ENCODE peak calls at places on chromosomes 4 and X, in eight cellular contexts. One of them, this sample, is unnamed.

GRCh38 chr4:121827851-121828250 is 4.2 kb upstream of the CCNA2 start:
- DNase-seq in GM12864: no peak
- DNase-seq in colonic mucosa: no peak
- DNase-seq in fibroblast of the aortic adventitia: peak; percentile 60
- DNase-seq in transverse colon: no peak
- DNase-seq in spleen: no peak
- DNase-seq in ascending aorta: no peak
- DNase-seq in upper lobe of right lung: no peak
- DNase-seq in this sample: no peak

GRCh38 chr4:118904935-118905334 is 16.3 kb downstream of the SYNPO2 start:
- DNase-seq in upper lobe of right lung: no peak
- DNase-seq in ascending aorta: no peak
- DNase-seq in spleen: no peak
- DNase-seq in colonic mucosa: no peak
- DNase-seq in fibroblast of the aortic adventitia: peak; percentile 40
- DNase-seq in GM12864: no peak
- DNase-seq in transverse colon: no peak
- DNase-seq in this sample: no peak

GRCh38 chr4:150999091-150999490 is 16.0 kb downstream of the LRBA start:
- DNase-seq in spleen: no peak
- DNase-seq in ascending aorta: no peak
- DNase-seq in transverse colon: no peak
- DNase-seq in colonic mucosa: no peak
- DNase-seq in fibroblast of the aortic adventitia: no peak
- DNase-seq in GM12864: no peak
- DNase-seq in upper lobe of right lung: no peak
- DNase-seq in this sample: no peak

GRCh38 chr4:88949605-88950004 is 107.4 kb downstream of the FAM13A start:
- DNase-seq in colonic mucosa: peak; percentile 62
- DNase-seq in transverse colon: no peak
- DNase-seq in GM12864: no peak
- DNase-seq in spleen: no peak
- DNase-seq in fibroblast of the aortic adventitia: no peak
- DNase-seq in ascending aorta: no peak
- DNase-seq in upper lobe of right lung: no peak
- DNase-seq in this sample: no peak

GRCh38 chr4:124018383-124019317 is 622.1 kb downstream of the SPRY1 start:
- DNase-seq in upper lobe of right lung: no peak
- DNase-seq in GM12864: peak; percentile 51
- DNase-seq in spleen: peak; percentile 70
- DNase-seq in ascending aorta: no peak
- DNase-seq in transverse colon: peak; percentile 19
- DNase-seq in fibroblast of the aortic adventitia: peak; percentile 81
- DNase-seq in colonic mucosa: no peak
- DNase-seq in this sample: no peak

GRCh38 chr4:103948244-103949018 is 228.6 kb upstream of the TACR3 start:
- DNase-seq in fibroblast of the aortic adventitia: no peak
- DNase-seq in transverse colon: no peak
- DNase-seq in ascending aorta: no peak
- DNase-seq in colonic mucosa: no peak
- DNase-seq in upper lobe of right lung: no peak
- DNase-seq in spleen: no peak
- DNase-seq in GM12864: no peak
- DNase-seq in this sample: no peak

GRCh38 chr4:170804930-170805329 is 715.2 kb upstream of the AADAT start:
- DNase-seq in upper lobe of right lung: no peak
- DNase-seq in transverse colon: no peak
- DNase-seq in spleen: peak; percentile 41
- DNase-seq in ascending aorta: no peak
- DNase-seq in fibroblast of the aortic adventitia: no peak
- DNase-seq in colonic mucosa: no peak
- DNase-seq in GM12864: no peak
- DNase-seq in this sample: no peak

GRCh38 chrX:154013614-154014360 is 5.9 kb downstream of the IRAK1 start:
- DNase-seq in fibroblast of the aortic adventitia: peak; percentile 43
- DNase-seq in transverse colon: no peak
- DNase-seq in upper lobe of right lung: peak; percentile 76
- DNase-seq in GM12864: no peak
- DNase-seq in spleen: peak; percentile 87
- DNase-seq in colonic mucosa: no peak
- DNase-seq in ascending aorta: no peak
- DNase-seq in this sample: no peak

GRCh38 chr4:127069675-127070074 is 563.1 kb upstream of the INTU start:
- DNase-seq in colonic mucosa: no peak
- DNase-seq in ascending aorta: no peak
- DNase-seq in upper lobe of right lung: no peak
- DNase-seq in fibroblast of the aortic adventitia: no peak
- DNase-seq in GM12864: no peak
- DNase-seq in transverse colon: no peak
- DNase-seq in spleen: no peak
- DNase-seq in this sample: no peak

GRCh38 chr4:14877246-14878220 is 124.7 kb upstream of the CPEB2 start:
- DNase-seq in ascending aorta: no peak
- DNase-seq in transverse colon: no peak
- DNase-seq in spleen: no peak
- DNase-seq in GM12864: no peak
- DNase-seq in upper lobe of right lung: no peak
- DNase-seq in colonic mucosa: no peak
- DNase-seq in fibroblast of the aortic adventitia: peak; percentile 59
- DNase-seq in this sample: no peak

GRCh38 chr4:5863461-5864113 is 29.3 kb downstream of the CRMP1 start:
- DNase-seq in spleen: no peak
- DNase-seq in transverse colon: no peak
- DNase-seq in fibroblast of the aortic adventitia: peak; percentile 77
- DNase-seq in upper lobe of right lung: no peak
- DNase-seq in ascending aorta: no peak
- DNase-seq in GM12864: no peak
- DNase-seq in colonic mucosa: no peak
- DNase-seq in this sample: peak; percentile 92

GRCh38 chr4:3388461-3389185 is 53.1 kb upstream of the HGFAC start:
- DNase-seq in colonic mucosa: no peak
- DNase-seq in spleen: peak; percentile 76
- DNase-seq in fibroblast of the aortic adventitia: peak; percentile 87
- DNase-seq in upper lobe of right lung: peak; percentile 67
- DNase-seq in transverse colon: no peak
- DNase-seq in GM12864: peak; percentile 53
- DNase-seq in ascending aorta: no peak
- DNase-seq in this sample: peak; percentile 80

GRCh38 chr4:93870876-93871458 is 42.4 kb downstream of the ATOH1 start:
- DNase-seq in fibroblast of the aortic adventitia: no peak
- DNase-seq in GM12864: no peak
- DNase-seq in ascending aorta: no peak
- DNase-seq in transverse colon: peak; percentile 83
- DNase-seq in colonic mucosa: peak; percentile 86
- DNase-seq in spleen: no peak
- DNase-seq in upper lobe of right lung: no peak
- DNase-seq in this sample: no peak

GRCh38 chrX:41721590-41721989 is 2.4 kb upstream of the GPR82 start:
- DNase-seq in spleen: no peak
- DNase-seq in ascending aorta: no peak
- DNase-seq in GM12864: no peak
- DNase-seq in transverse colon: no peak
- DNase-seq in upper lobe of right lung: no peak
- DNase-seq in fibroblast of the aortic adventitia: no peak
- DNase-seq in colonic mucosa: no peak
- DNase-seq in this sample: no peak

GRCh38 chrX:41722220-41722619 is 1.8 kb upstream of the GPR82 start:
- DNase-seq in spleen: no peak
- DNase-seq in fibroblast of the aortic adventitia: no peak
- DNase-seq in ascending aorta: no peak
- DNase-seq in GM12864: no peak
- DNase-seq in transverse colon: no peak
- DNase-seq in colonic mucosa: no peak
- DNase-seq in upper lobe of right lung: no peak
- DNase-seq in this sample: no peak

GRCh38 chrX:41722816-41723215 is 1.2 kb upstream of the GPR82 start:
- DNase-seq in spleen: no peak
- DNase-seq in transverse colon: no peak
- DNase-seq in fibroblast of the aortic adventitia: peak; percentile 32
- DNase-seq in ascending aorta: no peak
- DNase-seq in colonic mucosa: no peak
- DNase-seq in upper lobe of right lung: no peak
- DNase-seq in GM12864: no peak
- DNase-seq in this sample: no peak

GRCh38 chrX:41723821-41724220 is at the start of gene GPR82:
- DNase-seq in upper lobe of right lung: no peak
- DNase-seq in transverse colon: no peak
- DNase-seq in spleen: no peak
- DNase-seq in GM12864: no peak
- DNase-seq in ascending aorta: no peak
- DNase-seq in fibroblast of the aortic adventitia: no peak
- DNase-seq in colonic mucosa: no peak
- DNase-seq in this sample: no peak

DNA sequence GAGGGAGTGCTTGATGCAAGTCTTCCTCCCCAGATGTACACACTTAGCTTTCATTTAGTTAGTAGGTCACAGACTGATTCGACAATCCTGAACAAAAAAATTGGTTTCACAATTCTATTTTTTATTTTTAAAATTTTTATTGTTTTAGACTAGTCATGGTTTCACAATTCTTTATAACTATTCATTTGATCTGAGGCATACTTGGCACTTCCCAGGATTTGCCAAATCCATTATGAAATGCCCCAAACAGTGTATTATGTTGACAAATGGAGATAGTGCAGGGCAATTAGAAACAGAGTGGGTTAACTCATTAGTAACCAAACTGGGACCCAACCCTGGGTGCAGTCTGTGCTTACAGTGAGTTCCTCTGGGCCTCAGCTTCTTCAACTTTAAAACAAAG is 676 bp upstream of the GPR82 start:
- DNase-seq in fibroblast of the aortic adventitia: peak; percentile 57
- DNase-seq in upper lobe of right lung: no peak
- DNase-seq in GM12864: no peak
- DNase-seq in transverse colon: no peak
- DNase-seq in colonic mucosa: no peak
- DNase-seq in ascending aorta: no peak
- DNase-seq in spleen: no peak
- DNase-seq in this sample: no peak
- H3K4me3 ChIP-seq in fibroblast of the aortic adventitia: no peak overlapping the region
- H3K4me3 ChIP-seq in upper lobe of right lung: no peak overlapping the region
- H3K4me3 ChIP-seq in GM12864: no peak overlapping the region
- H3K4me3 ChIP-seq in transverse colon: no peak overlapping the region
- H3K4me3 ChIP-seq in colonic mucosa: no peak overlapping the region
- H3K4me3 ChIP-seq in ascending aorta: no peak overlapping the region
- H3K4me3 ChIP-seq in spleen: no peak overlapping the region
- H3K4me3 ChIP-seq in this sample: no peak overlapping the region

GRCh38 chr4:181278941-181279340 is 964.3 kb upstream of the TENM3 start:
- DNase-seq in transverse colon: no peak
- DNase-seq in GM12864: no peak
- DNase-seq in spleen: no peak
- DNase-seq in ascending aorta: no peak
- DNase-seq in upper lobe of right lung: no peak
- DNase-seq in fibroblast of the aortic adventitia: no peak
- DNase-seq in colonic mucosa: no peak
- DNase-seq in this sample: no peak
- H3K4me3 ChIP-seq in transverse colon: no peak overlapping the region
- H3K4me3 ChIP-seq in GM12864: no peak overlapping the region
- H3K4me3 ChIP-seq in spleen: no peak overlapping the region
- H3K4me3 ChIP-seq in ascending aorta: no peak overlapping the region
- H3K4me3 ChIP-seq in upper lobe of right lung: no peak overlapping the region
- H3K4me3 ChIP-seq in fibroblast of the aortic adventitia: no peak overlapping the region
- H3K4me3 ChIP-seq in colonic mucosa: no peak overlapping the region
- H3K4me3 ChIP-seq in this sample: no peak overlapping the region

GRCh38 chrX:112651766-112652165 is 28.0 kb downstream of the LHFPL1 start:
- DNase-seq in transverse colon: no peak
- DNase-seq in GM12864: no peak
- DNase-seq in colonic mucosa: no peak
- DNase-seq in ascending aorta: no peak
- DNase-seq in fibroblast of the aortic adventitia: peak; percentile 46
- DNase-seq in spleen: no peak
- DNase-seq in upper lobe of right lung: no peak
- DNase-seq in this sample: no peak
- H3K4me3 ChIP-seq in transverse colon: no peak overlapping the region
- H3K4me3 ChIP-seq in GM12864: no peak overlapping the region
- H3K4me3 ChIP-seq in colonic mucosa: no peak overlapping the region
- H3K4me3 ChIP-seq in ascending aorta: no peak overlapping the region
- H3K4me3 ChIP-seq in fibroblast of the aortic adventitia: no peak overlapping the region
- H3K4me3 ChIP-seq in spleen: no peak overlapping the region
- H3K4me3 ChIP-seq in upper lobe of right lung: no peak overlapping the region
- H3K4me3 ChIP-seq in this sample: no peak overlapping the region

DNA sequence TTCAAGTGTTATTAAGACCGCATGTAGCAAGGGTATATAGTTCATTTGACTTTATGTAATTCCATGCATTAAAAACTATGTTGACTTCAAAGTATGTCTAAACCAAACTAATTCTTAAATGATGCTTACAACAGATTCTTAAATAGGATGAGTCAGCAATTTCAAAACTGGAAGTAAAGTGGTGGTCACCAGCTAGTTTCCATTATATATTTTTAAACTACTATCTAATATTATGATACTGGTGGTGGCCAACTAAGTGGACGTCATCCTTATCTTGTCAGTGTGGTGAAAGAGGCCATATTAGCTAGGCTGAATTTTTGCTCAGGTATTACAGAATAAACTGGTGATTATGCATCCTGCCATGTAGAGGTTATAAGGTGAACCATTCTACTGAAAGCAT is 1.2 kb downstream of the IL15 start:
- DNase-seq in spleen: no peak
- DNase-seq in GM12864: no peak
- DNase-seq in ascending aorta: no peak
- DNase-seq in colonic mucosa: no peak
- DNase-seq in transverse colon: no peak
- DNase-seq in fibroblast of the aortic adventitia: peak; percentile 31
- DNase-seq in upper lobe of right lung: no peak
- DNase-seq in this sample: no peak
- H3K4me3 ChIP-seq in spleen: peak overlapping the region; percentile 89
- H3K4me3 ChIP-seq in GM12864: peak overlapping the region; percentile 98
- H3K4me3 ChIP-seq in ascending aorta: peak overlapping the region; percentile 88
- H3K4me3 ChIP-seq in colonic mucosa: peak overlapping the region; percentile 82
- H3K4me3 ChIP-seq in transverse colon: peak overlapping the region; percentile 98
- H3K4me3 ChIP-seq in fibroblast of the aortic adventitia: peak overlapping the region; percentile 82
- H3K4me3 ChIP-seq in upper lobe of right lung: peak overlapping the region; percentile 88
- H3K4me3 ChIP-seq in this sample: peak overlapping the region; percentile 64

GRCh38 chr4:17619416-17620105 is 5.1 kb downstream of the MED28 start:
- DNase-seq in upper lobe of right lung: no peak
- DNase-seq in transverse colon: no peak
- DNase-seq in GM12864: no peak
- DNase-seq in colonic mucosa: no peak
- DNase-seq in spleen: no peak
- DNase-seq in ascending aorta: no peak
- DNase-seq in fibroblast of the aortic adventitia: no peak
- DNase-seq in this sample: no peak
- H3K4me3 ChIP-seq in upper lobe of right lung: no peak overlapping the region
- H3K4me3 ChIP-seq in transverse colon: no peak overlapping the region
- H3K4me3 ChIP-seq in GM12864: no peak overlapping the region
- H3K4me3 ChIP-seq in colonic mucosa: no peak overlapping the region
- H3K4me3 ChIP-seq in spleen: no peak overlapping the region
- H3K4me3 ChIP-seq in ascending aorta: no peak overlapping the region
- H3K4me3 ChIP-seq in fibroblast of the aortic adventitia: no peak overlapping the region
- H3K4me3 ChIP-seq in this sample: no peak overlapping the region

This sample was measured in kidney epithelial cell.